ENCODE peak calls at places on chromosomes 6 and 20, in ten cellular contexts. M, H, L, F, V, E, A, Q, G and R are unnamed samples.

GRCh38 chr6:41713161-41713649 is 22.2 kb downstream of the TFEB start:
- DNase-seq in M (peak), H (no peak), L (peak), F (peak), V (no peak), E (no peak), A (peak), Q (no peak), G (no peak), R (no peak)

GRCh38 chr20:728022-728944 is 40.0 kb downstream of the SLC52A3 start:
- DNase-seq in M (peak), H (no peak), L (peak), F (peak), V (peak), E (peak), A (peak), Q (peak), G (no peak), R (peak)

GRCh38 chr20:51660741-51661608 is 107.2 kb downstream of the ATP9A start:
- DNase-seq in M (no peak), H (peak), L (peak), F (no peak), V (no peak), E (no peak), A (no peak), Q (peak), G (no peak), R (no peak)

GRCh38 chr20:33460711-33461110 is 17.1 kb upstream of the SNTA1 start:
- DNase-seq in M (no peak), H (no peak), L (no peak), F (no peak), V (no peak), E (no peak), A (no peak), Q (no peak), G (no peak), R (no peak)

GRCh38 chr20:2135018-2135417 is 33.4 kb downstream of the STK35 start:
- DNase-seq in M (no peak), H (no peak), L (no peak), F (no peak), V (no peak), E (no peak), A (no peak), Q (no peak), G (no peak), R (no peak)

GRCh38 chr20:34431168-34431567 is 68.1 kb downstream of the ITCH start:
- DNase-seq in M (no peak), H (no peak), L (no peak), F (no peak), V (no peak), E (no peak), A (no peak), Q (no peak), G (no peak), R (no peak)

GRCh38 chr6:106910999-106911949 is 63.3 kb downstream of the CD24 start:
- DNase-seq in M (peak), H (no peak), L (peak), F (no peak), V (peak), E (no peak), A (no peak), Q (no peak), G (no peak), R (no peak)

GRCh38 chr6:168039301-168039700 is 39.7 kb downstream of the FRMD1 start:
- DNase-seq in M (no peak), H (no peak), L (no peak), F (no peak), V (no peak), E (no peak), A (no peak), Q (no peak), G (no peak), R (no peak)

GRCh38 chr6:79872986-79873385 is 74.4 kb downstream of the ELOVL4 start:
- DNase-seq in M (no peak), H (no peak), L (peak), F (no peak), V (no peak), E (no peak), A (no peak), Q (peak), G (no peak), R (no peak)

GRCh38 chr6:4768815-4769214 is 7.4 kb upstream of the CDYL start:
- DNase-seq in M (no peak), H (no peak), L (no peak), F (no peak), V (no peak), E (no peak), A (no peak), Q (no peak), G (no peak), R (no peak)

GRCh38 chr6:157366648-157367047 is 14.3 kb upstream of the ZDHHC14 start:
- DNase-seq in M (no peak), H (no peak), L (no peak), F (no peak), V (no peak), E (no peak), A (no peak), Q (no peak), G (no peak), R (no peak)

GRCh38 chr20:47358052-47358671 is 1.7 kb upstream of the ZMYND8 start:
- DNase-seq in M (no peak), H (no peak), L (no peak), F (no peak), V (no peak), E (no peak), A (no peak), Q (no peak), G (no peak), R (no peak)

GRCh38 chr20:17705916-17706315 is 6.2 kb downstream of the BANF2 start:
- DNase-seq in M (no peak), H (no peak), L (no peak), F (no peak), V (no peak), E (no peak), A (no peak), Q (no peak), G (no peak), R (no peak)
- TF ChIP-seq CTCF in M (no peak), H (no peak), L (no peak), F (no peak), V (no peak), E (no peak), A (no peak), Q (no peak), G (no peak), R (no peak)

GRCh38 chr6:113089056-113089455 is 741.9 kb downstream of the RFPL4B start:
- DNase-seq in M (no peak), H (no peak), L (no peak), F (no peak), V (no peak), E (no peak), A (no peak), Q (no peak), G (no peak), R (no peak)
- TF ChIP-seq CTCF in M (no peak), H (no peak), L (peak), F (no peak), V (no peak), E (no peak), A (no peak), Q (no peak), G (no peak), R (no peak)

GRCh38 chr6:45665859-45666258 is 288.1 kb upstream of the SUPT3H start:
- DNase-seq in M (no peak), H (no peak), L (no peak), F (no peak), V (no peak), E (no peak), A (no peak), Q (no peak), G (peak), R (no peak)

GRCh38 chr6:45667766-45668165 is 290.0 kb upstream of the SUPT3H start:
- DNase-seq in M (no peak), H (no peak), L (no peak), F (no peak), V (no peak), E (no peak), A (no peak), Q (no peak), G (peak), R (no peak)

GRCh38 chr6:45667265-45667664 is 289.5 kb upstream of the SUPT3H start:
- DNase-seq in M (no peak), H (no peak), L (no peak), F (no peak), V (no peak), E (no peak), A (no peak), Q (no peak), G (peak), R (no peak)

GRCh38 chr6:45666844-45667243 is 289.1 kb upstream of the SUPT3H start:
- DNase-seq in M (no peak), H (no peak), L (no peak), F (no peak), V (no peak), E (no peak), A (no peak), Q (no peak), G (no peak), R (no peak)

GRCh38 chr6:45668705-45669104 is 291.0 kb upstream of the SUPT3H start:
- DNase-seq in M (no peak), H (no peak), L (no peak), F (no peak), V (no peak), E (no peak), A (no peak), Q (no peak), G (peak), R (no peak)
- TF ChIP-seq CTCF in M (no peak), H (no peak), L (no peak), F (no peak), V (no peak), E (no peak), A (no peak), Q (no peak), G (no peak), R (no peak)

GRCh38 chr6:31476515-31477139 is 21.3 kb upstream of the MICB start:
- DNase-seq in M (no peak), H (no peak), L (no peak), F (no peak), V (no peak), E (no peak), A (no peak), Q (no peak), G (no peak), R (no peak)

GRCh38 chr6:31472259-31472658 is 25.7 kb upstream of the MICB start:
- DNase-seq in M (no peak), H (no peak), L (no peak), F (no peak), V (no peak), E (no peak), A (no peak), Q (no peak), G (no peak), R (no peak)

GRCh38 chr6:31473780-31474725 is 23.9 kb upstream of the MICB start:
- DNase-seq in M (no peak), H (no peak), L (peak), F (no peak), V (no peak), E (no peak), A (no peak), Q (peak), G (peak), R (no peak)

GRCh38 chr6:31473244-31473643 is 24.7 kb upstream of the MICB start:
- DNase-seq in M (no peak), H (no peak), L (no peak), F (no peak), V (no peak), E (no peak), A (no peak), Q (no peak), G (peak), R (no peak)

GRCh38 chr6:31474871-31475286 is 23.1 kb upstream of the MICB start:
- DNase-seq in M (no peak), H (no peak), L (no peak), F (no peak), V (no peak), E (no peak), A (no peak), Q (no peak), G (peak), R (no peak)
- TF ChIP-seq CTCF in M (no peak), H (peak), L (peak), F (peak), V (peak), E (peak), A (peak), Q (peak), G (peak), R (peak)